ENCODE peak calls at places on chromosomes 6 and 20, in seven cellular contexts. K is mesendoderm, S is IMR-90, F is H9, Q is neuronal stem cell, N is mesenchymal stem cell, J is H1. R is an unnamed sample.

GRCh38 chr6:4774715-4775590 is 1.3 kb upstream of the CDYL start:
- DNase-seq in K (peak; percentile 82), S (no peak), F (peak; percentile 47), Q (no peak), N (no peak), J (peak; percentile 73), R (peak; percentile 40)

GRCh38 chr6:48766349-48766748 is 655.4 kb upstream of the PTCHD4 start:
- DNase-seq in K (no peak), S (peak; percentile 79), F (no peak), Q (no peak), N (no peak), J (no peak), R (peak; percentile 49)

GRCh38 chr20:18400460-18400859 is 66.4 kb downstream of the DZANK1 start:
- DNase-seq in K (no peak), S (no peak), F (no peak), Q (no peak), N (no peak), J (no peak), R (no peak)

GRCh38 chr6:105835373-105835772 is 250.8 kb upstream of the PRDM1 start:
- DNase-seq in K (peak; percentile 86), S (peak; percentile 48), F (peak; percentile 76), Q (peak; percentile 27), N (peak; percentile 68), J (peak; percentile 56), R (no peak)

GRCh38 chr6:43228951-43229802 is at the start of gene DNPH1:
- DNase-seq in K (peak; percentile 81), S (peak; percentile 48), F (peak; percentile 86), Q (peak; percentile 68), N (peak; percentile 53), J (peak; percentile 94), R (peak; percentile 68)

GRCh38 chr6:85412926-85413325 is 37.0 kb upstream of the NT5E start:
- DNase-seq in K (no peak), S (no peak), F (no peak), Q (no peak), N (no peak), J (no peak), R (no peak)

GRCh38 chr20:37749620-37750403 is 56.0 kb downstream of the CTNNBL1 start:
- DNase-seq in K (no peak), S (peak; percentile 35), F (no peak), Q (no peak), N (no peak), J (no peak), R (no peak)

GRCh38 chr6:7389162-7389450 is 436 bp downstream of the CAGE1 start:
- DNase-seq in K (no peak), S (peak; percentile 71), F (no peak), Q (no peak), N (no peak), J (no peak), R (peak; percentile 83)

GRCh38 chr6:7106215-7106751 is 1.5 kb upstream of the RREB1 start:
- DNase-seq in K (no peak), S (peak; percentile 42), F (no peak), Q (no peak), N (peak; percentile 89), J (no peak), R (no peak)

GRCh38 chr6:156598316-156598715 is 178.9 kb upstream of the ARID1B start:
- DNase-seq in K (no peak), S (no peak), F (no peak), Q (no peak), N (no peak), J (no peak), R (no peak)

GRCh38 chr20:37976862-37977261 is 56.4 kb downstream of the TTI1 start:
- DNase-seq in K (peak; percentile 16), S (no peak), F (no peak), Q (no peak), N (no peak), J (peak; percentile 47), R (no peak)

GRCh38 chr6:167962717-167963116 is 34.8 kb upstream of the KIF25 start:
- DNase-seq in K (no peak), S (no peak), F (no peak), Q (no peak), N (no peak), J (no peak), R (no peak)

GRCh38 chr6:160428069-160428430 is 79.9 kb downstream of the SLC22A3 start:
- DNase-seq in K (no peak), S (no peak), F (no peak), Q (no peak), N (no peak), J (no peak), R (no peak)

GRCh38 chr20:8943638-8944037 is 125.2 kb upstream of the PLCB4 start:
- DNase-seq in K (no peak), S (no peak), F (no peak), Q (no peak), N (no peak), J (no peak), R (no peak)

GRCh38 chr20:64214113-64214512 is 41.4 kb upstream of the PCMTD2 start:
- DNase-seq in K (no peak), S (no peak), F (no peak), Q (no peak), N (no peak), J (no peak), R (no peak)

GRCh38 chr6:170043881-170044790 is 246.7 kb downstream of the DLL1 start:
- DNase-seq in K (no peak), S (no peak), F (no peak), Q (no peak), N (no peak), J (no peak), R (no peak)

GRCh38 chr6:90790696-90791095 is 203.8 kb upstream of the MAP3K7 start:
- DNase-seq in K (no peak), S (peak; percentile 86), F (no peak), Q (no peak), N (peak; percentile 75), J (no peak), R (peak; percentile 61)

GRCh38 chr20:33649201-33649631 is 12.9 kb upstream of the C20orf144 start:
- DNase-seq in K (no peak), S (no peak), F (no peak), Q (no peak), N (no peak), J (no peak), R (no peak)

GRCh38 chr6:119536666-119537065 is 187.1 kb upstream of the MAN1A1 start:
- DNase-seq in K (no peak), S (no peak), F (no peak), Q (no peak), N (no peak), J (no peak), R (no peak)

GRCh38 chr20:15831201-15831600 is 742.0 kb downstream of the KIF16B start:
- DNase-seq in K (peak; percentile 8), S (no peak), F (no peak), Q (no peak), N (no peak), J (no peak), R (peak; percentile 74)

GRCh38 chr20:21303872-21304586 is 898 bp downstream of the XRN2 start:
- DNase-seq in K (no peak), S (peak; percentile 18), F (no peak), Q (no peak), N (peak; percentile 41), J (no peak), R (peak; percentile 43)

GRCh38 chr6:7523922-7524321 is 17.5 kb upstream of the DSP start:
- DNase-seq in K (no peak), S (no peak), F (no peak), Q (no peak), N (no peak), J (no peak), R (no peak)

GRCh38 chr6:169859401-169859977 is 108.1 kb downstream of the ERMARD start:
- DNase-seq in K (no peak), S (no peak), F (no peak), Q (no peak), N (no peak), J (peak; percentile 19), R (no peak)

GRCh38 chr6:39341352-39341751 is 18.9 kb upstream of the KCNK16 start:
- DNase-seq in K (peak; percentile 40), S (no peak), F (no peak), Q (no peak), N (no peak), J (no peak), R (no peak)

DNA sequence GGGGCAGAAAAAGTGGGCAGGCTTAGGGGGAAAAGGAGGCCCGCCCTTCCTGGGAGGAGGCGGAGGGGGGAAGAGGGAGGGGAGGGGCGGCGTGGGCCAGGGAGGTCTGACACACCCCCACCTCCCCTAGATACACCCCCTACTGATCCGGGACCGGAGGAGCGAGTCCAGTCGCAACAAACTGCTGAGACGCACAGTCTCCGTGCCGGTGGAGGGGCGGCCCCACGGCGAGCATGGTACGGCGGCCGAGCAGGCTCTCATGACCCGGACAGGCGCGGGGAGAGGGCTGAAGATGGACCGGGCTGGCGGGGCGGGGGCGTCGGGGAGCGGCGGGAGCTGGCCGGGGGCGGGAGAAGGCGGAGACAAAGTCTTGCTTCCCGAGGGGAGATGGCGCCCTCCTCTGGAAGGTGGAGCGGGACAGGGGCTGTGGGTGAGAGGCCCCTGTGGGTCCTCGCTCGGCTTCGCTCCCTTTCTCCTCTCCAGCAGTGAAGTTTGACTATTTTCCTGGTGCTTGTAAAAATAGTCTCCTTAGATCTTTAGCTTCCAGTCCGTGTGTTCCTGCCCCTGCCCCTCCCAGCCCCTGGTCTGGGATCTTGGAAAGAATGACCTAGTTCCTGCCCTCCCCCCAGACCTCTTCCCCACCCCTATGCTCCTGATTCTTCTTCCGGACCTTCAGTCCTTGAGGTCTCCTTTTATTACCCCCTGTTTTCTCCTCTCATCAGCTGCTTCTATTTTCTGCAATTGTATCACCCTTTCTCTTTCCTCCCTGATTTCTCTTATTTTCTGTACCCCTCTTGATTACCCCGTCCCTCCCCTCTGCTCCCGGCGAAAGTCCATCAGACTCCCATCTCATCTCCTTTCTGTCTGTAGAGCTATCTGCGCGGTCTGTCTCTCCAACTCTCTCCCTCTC is 6.1 kb downstream of the SYNGAP1 start:
- DNase-seq in K (peak; percentile 92), S (peak; percentile 75), F (peak; percentile 91), Q (peak; percentile 74), N (peak; percentile 87), J (peak; percentile 93), R (peak; percentile 53)
- H2AK5ac ChIP-seq in K (no peak overlapping the region), S (peak overlapping the region; percentile 35), F (no peak overlapping the region), Q (no peak overlapping the region), N (no peak overlapping the region), J (no peak overlapping the region), R (no peak overlapping the region)

DNA sequence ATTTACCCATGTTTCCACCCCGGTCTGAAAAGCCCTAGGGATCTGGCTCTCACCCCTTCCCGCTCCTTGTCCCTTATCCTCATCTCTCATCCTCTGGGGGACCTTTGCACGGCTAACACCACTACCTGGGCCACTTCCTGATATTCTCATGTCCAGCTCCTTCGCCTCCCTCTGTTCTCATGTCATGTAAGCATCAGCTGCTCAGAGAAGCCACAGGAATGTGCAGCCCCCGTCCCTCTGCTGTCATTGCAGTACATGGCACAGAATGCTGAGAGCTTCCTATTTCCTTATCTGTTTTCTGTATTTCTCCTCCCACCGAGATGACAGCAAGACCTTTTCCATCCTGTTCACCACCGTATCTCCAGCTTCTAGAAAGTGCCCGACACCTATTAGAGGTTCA is 102.4 kb downstream of the MTHFD1L start:
- DNase-seq in K (peak; percentile 7), S (peak; percentile 29), F (no peak), Q (no peak), N (peak; percentile 33), J (no peak), R (peak; percentile 38)
- H2AK5ac ChIP-seq in K (no peak overlapping the region), S (no peak overlapping the region), F (no peak overlapping the region), Q (no peak overlapping the region), N (no peak overlapping the region), J (no peak overlapping the region), R (no peak overlapping the region)

GRCh38 chr6:20642441-20642840 is 108.2 kb downstream of the CDKAL1 start:
- DNase-seq in K (no peak), S (no peak), F (no peak), Q (no peak), N (no peak), J (no peak), R (no peak)
- H2AK5ac ChIP-seq in K (no peak overlapping the region), S (no peak overlapping the region), F (no peak overlapping the region), Q (no peak overlapping the region), N (no peak overlapping the region), J (no peak overlapping the region), R (no peak overlapping the region)

GRCh38 chr6:30443657-30444450 is 45.5 kb upstream of the HLA-E start:
- DNase-seq in K (no peak), S (peak; percentile 14), F (no peak), Q (no peak), N (peak; percentile 13), J (no peak), R (no peak)
- H2AK5ac ChIP-seq in K (no peak overlapping the region), S (no peak overlapping the region), F (no peak overlapping the region), Q (no peak overlapping the region), N (no peak overlapping the region), J (no peak overlapping the region), R (no peak overlapping the region)